ENCODE peak calls at places on chromosomes 12 and 14, in nine cellular contexts. One of them, this sample, is unnamed. For H3K4me1, the result is how much of the 10 kb centered on the place peaks cover.

GRCh38 chr14:63901434-63902085 is 48.8 kb downstream of the SYNE2 start:
- DNase-seq in GM12878: no peak
- DNase-seq in ovary: no peak
- DNase-seq in heart left ventricle: no peak
- DNase-seq in adrenal gland: no peak
- DNase-seq in spleen: no peak
- DNase-seq in thyroid gland: no peak
- DNase-seq in esophagus squamous epithelium: no peak
- DNase-seq in HepG2: no peak
- DNase-seq in this sample: no peak

GRCh38 chr12:8953773-8954402 is 4.4 kb upstream of the M6PR start:
- DNase-seq in GM12878: no peak
- DNase-seq in ovary: no peak
- DNase-seq in heart left ventricle: no peak
- DNase-seq in adrenal gland: no peak
- DNase-seq in spleen: no peak
- DNase-seq in thyroid gland: no peak
- DNase-seq in esophagus squamous epithelium: no peak
- DNase-seq in HepG2: no peak
- DNase-seq in this sample: peak

GRCh38 chr14:23366163-23366921 is 1.4 kb upstream of the EFS start:
- DNase-seq in GM12878: no peak
- DNase-seq in ovary: peak
- DNase-seq in heart left ventricle: peak
- DNase-seq in adrenal gland: peak
- DNase-seq in spleen: peak
- DNase-seq in thyroid gland: peak
- DNase-seq in esophagus squamous epithelium: no peak
- DNase-seq in HepG2: no peak
- DNase-seq in this sample: peak

GRCh38 chr12:110513842-110514241 is 11.7 kb downstream of the RAD9B start:
- DNase-seq in GM12878: no peak
- DNase-seq in ovary: no peak
- DNase-seq in heart left ventricle: no peak
- DNase-seq in adrenal gland: no peak
- DNase-seq in spleen: no peak
- DNase-seq in thyroid gland: no peak
- DNase-seq in esophagus squamous epithelium: no peak
- DNase-seq in HepG2: no peak
- DNase-seq in this sample: no peak

GRCh38 chr12:11998944-11999315 is 71.8 kb upstream of the BCL2L14 start:
- DNase-seq in GM12878: no peak
- DNase-seq in ovary: no peak
- DNase-seq in heart left ventricle: no peak
- DNase-seq in adrenal gland: no peak
- DNase-seq in spleen: no peak
- DNase-seq in thyroid gland: no peak
- DNase-seq in esophagus squamous epithelium: no peak
- DNase-seq in HepG2: no peak
- DNase-seq in this sample: no peak

GRCh38 chr12:123675436-123675835 is 4.5 kb downstream of the TCTN2 start:
- DNase-seq in GM12878: no peak
- DNase-seq in ovary: no peak
- DNase-seq in heart left ventricle: no peak
- DNase-seq in adrenal gland: no peak
- DNase-seq in spleen: no peak
- DNase-seq in thyroid gland: no peak
- DNase-seq in esophagus squamous epithelium: no peak
- DNase-seq in HepG2: no peak
- DNase-seq in this sample: no peak

GRCh38 chr12:56410768-56411167 is 38.5 kb downstream of the TIMELESS start:
- DNase-seq in GM12878: no peak
- DNase-seq in ovary: no peak
- DNase-seq in heart left ventricle: no peak
- DNase-seq in adrenal gland: no peak
- DNase-seq in spleen: no peak
- DNase-seq in thyroid gland: no peak
- DNase-seq in esophagus squamous epithelium: no peak
- DNase-seq in HepG2: no peak
- DNase-seq in this sample: no peak

GRCh38 chr12:55818140-55818728 is 393 bp downstream of the ORMDL2 start:
- DNase-seq in GM12878: no peak
- DNase-seq in ovary: no peak
- DNase-seq in heart left ventricle: no peak
- DNase-seq in adrenal gland: no peak
- DNase-seq in spleen: no peak
- DNase-seq in thyroid gland: no peak
- DNase-seq in esophagus squamous epithelium: no peak
- DNase-seq in HepG2: no peak
- DNase-seq in this sample: no peak

GRCh38 chr14:50070840-50071548 is 45.4 kb downstream of the VCPKMT start:
- DNase-seq in GM12878: no peak
- DNase-seq in ovary: no peak
- DNase-seq in heart left ventricle: no peak
- DNase-seq in adrenal gland: no peak
- DNase-seq in spleen: peak
- DNase-seq in thyroid gland: no peak
- DNase-seq in esophagus squamous epithelium: no peak
- DNase-seq in HepG2: no peak
- DNase-seq in this sample: no peak

GRCh38 chr14:23076785-23077408 is 18.0 kb downstream of the ACIN1 start:
- DNase-seq in GM12878: no peak
- DNase-seq in ovary: no peak
- DNase-seq in heart left ventricle: no peak
- DNase-seq in adrenal gland: no peak
- DNase-seq in spleen: no peak
- DNase-seq in thyroid gland: no peak
- DNase-seq in esophagus squamous epithelium: no peak
- DNase-seq in HepG2: peak
- DNase-seq in this sample: no peak

GRCh38 chr14:54673193-54674121 is 106.5 kb downstream of the SAMD4A start:
- DNase-seq in GM12878: no peak
- DNase-seq in ovary: no peak
- DNase-seq in heart left ventricle: no peak
- DNase-seq in adrenal gland: no peak
- DNase-seq in spleen: no peak
- DNase-seq in thyroid gland: no peak
- DNase-seq in esophagus squamous epithelium: no peak
- DNase-seq in HepG2: no peak
- DNase-seq in this sample: no peak

GRCh38 chr14:54672181-54672580 is 105.3 kb downstream of the SAMD4A start:
- DNase-seq in GM12878: no peak
- DNase-seq in ovary: no peak
- DNase-seq in heart left ventricle: no peak
- DNase-seq in adrenal gland: no peak
- DNase-seq in spleen: no peak
- DNase-seq in thyroid gland: no peak
- DNase-seq in esophagus squamous epithelium: no peak
- DNase-seq in HepG2: no peak
- DNase-seq in this sample: no peak

GRCh38 chr14:54672688-54673087 is 105.8 kb downstream of the SAMD4A start:
- DNase-seq in GM12878: no peak
- DNase-seq in ovary: no peak
- DNase-seq in heart left ventricle: no peak
- DNase-seq in adrenal gland: no peak
- DNase-seq in spleen: no peak
- DNase-seq in thyroid gland: no peak
- DNase-seq in esophagus squamous epithelium: no peak
- DNase-seq in HepG2: no peak
- DNase-seq in this sample: no peak

GRCh38 chr14:54669759-54670630 is 103.1 kb downstream of the SAMD4A start:
- DNase-seq in GM12878: no peak
- DNase-seq in ovary: no peak
- DNase-seq in heart left ventricle: no peak
- DNase-seq in adrenal gland: no peak
- DNase-seq in spleen: no peak
- DNase-seq in thyroid gland: no peak
- DNase-seq in esophagus squamous epithelium: no peak
- DNase-seq in HepG2: no peak
- DNase-seq in this sample: peak

GRCh38 chr14:54671537-54671936 is 104.6 kb downstream of the SAMD4A start:
- DNase-seq in GM12878: no peak
- DNase-seq in ovary: no peak
- DNase-seq in heart left ventricle: no peak
- DNase-seq in adrenal gland: no peak
- DNase-seq in spleen: no peak
- DNase-seq in thyroid gland: no peak
- DNase-seq in esophagus squamous epithelium: no peak
- DNase-seq in HepG2: no peak
- DNase-seq in this sample: no peak
- H3K4me1 ChIP-seq in GM12878: under half
- H3K4me1 ChIP-seq in ovary: under half
- H3K4me1 ChIP-seq in heart left ventricle: half or more
- H3K4me1 ChIP-seq in adrenal gland: under half
- H3K4me1 ChIP-seq in spleen: under half
- H3K4me1 ChIP-seq in thyroid gland: under half
- H3K4me1 ChIP-seq in esophagus squamous epithelium: half or more
- H3K4me1 ChIP-seq in HepG2: under half
- H3K4me1 ChIP-seq in this sample: under half

GRCh38 chr12:105587237-105587636 is 256.7 kb downstream of the C12orf75 start:
- DNase-seq in GM12878: no peak
- DNase-seq in ovary: no peak
- DNase-seq in heart left ventricle: no peak
- DNase-seq in adrenal gland: no peak
- DNase-seq in spleen: no peak
- DNase-seq in thyroid gland: no peak
- DNase-seq in esophagus squamous epithelium: no peak
- DNase-seq in HepG2: no peak
- DNase-seq in this sample: no peak
- TF ChIP-seq POLR2A in GM12878: no peak
- TF ChIP-seq POLR2A in ovary: no peak
- TF ChIP-seq POLR2A in heart left ventricle: no peak
- TF ChIP-seq POLR2A in adrenal gland: no peak
- TF ChIP-seq POLR2A in spleen: no peak
- TF ChIP-seq POLR2A in thyroid gland: no peak
- TF ChIP-seq POLR2A in esophagus squamous epithelium: no peak
- TF ChIP-seq POLR2A in HepG2: no peak
- TF ChIP-seq POLR2A in this sample: no peak

GRCh38 chr12:99910342-99910741 is 74.4 kb downstream of the ANKS1B start:
- DNase-seq in GM12878: no peak
- DNase-seq in ovary: no peak
- DNase-seq in heart left ventricle: no peak
- DNase-seq in adrenal gland: no peak
- DNase-seq in spleen: no peak
- DNase-seq in thyroid gland: no peak
- DNase-seq in esophagus squamous epithelium: no peak
- DNase-seq in HepG2: no peak
- DNase-seq in this sample: no peak

GRCh38 chr12:99915251-99916082 is 69.3 kb downstream of the ANKS1B start:
- DNase-seq in GM12878: no peak
- DNase-seq in ovary: no peak
- DNase-seq in heart left ventricle: no peak
- DNase-seq in adrenal gland: no peak
- DNase-seq in spleen: no peak
- DNase-seq in thyroid gland: no peak
- DNase-seq in esophagus squamous epithelium: no peak
- DNase-seq in HepG2: no peak
- DNase-seq in this sample: no peak

GRCh38 chr12:99911076-99911475 is 73.7 kb downstream of the ANKS1B start:
- DNase-seq in GM12878: no peak
- DNase-seq in ovary: no peak
- DNase-seq in heart left ventricle: no peak
- DNase-seq in adrenal gland: peak
- DNase-seq in spleen: no peak
- DNase-seq in thyroid gland: peak
- DNase-seq in esophagus squamous epithelium: no peak
- DNase-seq in HepG2: peak
- DNase-seq in this sample: no peak

GRCh38 chr12:99914206-99914605 is 70.5 kb downstream of the ANKS1B start:
- DNase-seq in GM12878: no peak
- DNase-seq in ovary: no peak
- DNase-seq in heart left ventricle: no peak
- DNase-seq in adrenal gland: no peak
- DNase-seq in spleen: no peak
- DNase-seq in thyroid gland: no peak
- DNase-seq in esophagus squamous epithelium: no peak
- DNase-seq in HepG2: no peak
- DNase-seq in this sample: no peak

GRCh38 chr12:99911967-99912366 is 72.8 kb downstream of the ANKS1B start:
- DNase-seq in GM12878: peak
- DNase-seq in ovary: no peak
- DNase-seq in heart left ventricle: no peak
- DNase-seq in adrenal gland: no peak
- DNase-seq in spleen: no peak
- DNase-seq in thyroid gland: no peak
- DNase-seq in esophagus squamous epithelium: no peak
- DNase-seq in HepG2: no peak
- DNase-seq in this sample: no peak
- H3K4me3 ChIP-seq in GM12878: no peak
- H3K4me3 ChIP-seq in ovary: no peak
- H3K4me3 ChIP-seq in heart left ventricle: no peak
- H3K4me3 ChIP-seq in adrenal gland: no peak
- H3K4me3 ChIP-seq in spleen: no peak
- H3K4me3 ChIP-seq in thyroid gland: no peak
- H3K4me3 ChIP-seq in esophagus squamous epithelium: no peak
- H3K4me3 ChIP-seq in HepG2: no peak
- H3K4me3 ChIP-seq in this sample: no peak

DNA sequence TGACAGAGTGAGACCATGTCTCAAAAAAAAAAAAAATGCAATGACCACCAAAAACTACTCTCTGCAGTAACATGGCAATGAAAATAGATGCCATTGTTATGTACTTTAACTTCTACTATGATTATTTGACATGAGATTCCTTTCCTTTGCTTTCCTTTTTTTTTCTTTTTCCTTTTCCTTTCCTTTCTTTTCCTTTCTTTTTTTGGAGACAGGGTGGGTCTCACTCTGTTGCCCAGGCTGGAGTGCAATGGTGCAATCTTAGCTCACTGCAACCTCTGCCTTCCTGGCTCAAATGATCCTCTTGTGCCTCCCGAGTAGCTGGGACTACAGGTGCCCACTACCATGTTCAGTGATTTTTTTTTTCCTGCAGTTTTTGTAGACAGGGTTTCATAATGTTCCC is 24.9 kb upstream of the ETFBKMT start:
- DNase-seq in GM12878: no peak
- DNase-seq in ovary: no peak
- DNase-seq in heart left ventricle: no peak
- DNase-seq in adrenal gland: no peak
- DNase-seq in spleen: no peak
- DNase-seq in thyroid gland: no peak
- DNase-seq in esophagus squamous epithelium: no peak
- DNase-seq in HepG2: no peak
- DNase-seq in this sample: no peak
- H3K4me1 ChIP-seq in GM12878: under half
- H3K4me1 ChIP-seq in ovary: under half
- H3K4me1 ChIP-seq in heart left ventricle: under half
- H3K4me1 ChIP-seq in adrenal gland: under half
- H3K4me1 ChIP-seq in spleen: under half
- H3K4me1 ChIP-seq in thyroid gland: under half
- H3K4me1 ChIP-seq in esophagus squamous epithelium: under half
- H3K4me1 ChIP-seq in HepG2: under half
- H3K4me1 ChIP-seq in this sample: under half

GRCh38 chr14:102509744-102510615 is at the start of gene ANKRD9:
- DNase-seq in GM12878: peak
- DNase-seq in ovary: peak
- DNase-seq in heart left ventricle: peak
- DNase-seq in adrenal gland: peak
- DNase-seq in spleen: peak
- DNase-seq in thyroid gland: peak
- DNase-seq in esophagus squamous epithelium: peak
- DNase-seq in HepG2: peak
- DNase-seq in this sample: peak
- TF ChIP-seq POLR2A in GM12878: peak
- TF ChIP-seq POLR2A in ovary: no peak
- TF ChIP-seq POLR2A in heart left ventricle: peak
- TF ChIP-seq POLR2A in adrenal gland: no peak
- TF ChIP-seq POLR2A in spleen: no peak
- TF ChIP-seq POLR2A in thyroid gland: peak
- TF ChIP-seq POLR2A in esophagus squamous epithelium: no peak
- TF ChIP-seq POLR2A in HepG2: no peak
- TF ChIP-seq POLR2A in this sample: peak

GRCh38 chr14:40936861-40937260 is 669.8 kb upstream of the LRFN5 start:
- DNase-seq in GM12878: no peak
- DNase-seq in ovary: no peak
- DNase-seq in heart left ventricle: no peak
- DNase-seq in adrenal gland: no peak
- DNase-seq in spleen: no peak
- DNase-seq in thyroid gland: no peak
- DNase-seq in esophagus squamous epithelium: no peak
- DNase-seq in HepG2: no peak
- DNase-seq in this sample: no peak
- H3K4me3 ChIP-seq in GM12878: no peak
- H3K4me3 ChIP-seq in ovary: no peak
- H3K4me3 ChIP-seq in heart left ventricle: no peak
- H3K4me3 ChIP-seq in adrenal gland: no peak
- H3K4me3 ChIP-seq in spleen: no peak
- H3K4me3 ChIP-seq in thyroid gland: no peak
- H3K4me3 ChIP-seq in esophagus squamous epithelium: no peak
- H3K4me3 ChIP-seq in HepG2: no peak
- H3K4me3 ChIP-seq in this sample: no peak